ENCODE peak calls at places on chromosomes 13 and 19, in nine cellular contexts. I, V, W, G, X, U, H, D and M are unnamed samples. For H3K36me3 and H3K4me1, the result is how much of the 10 kb centered on the place peaks cover.

GRCh38 chr13:98232456-98232855 is 55.4 kb upstream of the RNF113B start:
- DNase-seq in G (no peak), U (no peak), X (no peak), I (no peak), V (peak), W (no peak), D (no peak), H (no peak), M (no peak)

GRCh38 chr19:18223860-18224524 is 2.2 kb downstream of the PDE4C start:
- DNase-seq in X (peak), V (no peak), H (peak), W (peak), I (no peak), G (no peak), D (peak), U (peak), M (peak)

GRCh38 chr19:14558370-14559066 is 13.3 kb downstream of the NDUFB7 start:
- DNase-seq in W (no peak), H (peak), U (no peak), I (no peak), X (no peak), V (no peak), G (no peak), D (no peak), M (no peak)

GRCh38 chr19:34124828-34125227 is 47.5 kb upstream of the LSM14A start:
- DNase-seq in G (no peak), W (no peak), H (no peak), I (no peak), U (no peak), D (no peak), V (no peak), X (no peak), M (no peak)

GRCh38 chr13:39913928-39914327 is 258.5 kb downstream of the COG6 start:
- DNase-seq in V (no peak), X (peak), H (no peak), G (no peak), D (no peak), U (no peak), W (no peak), I (no peak), M (peak)

GRCh38 chr19:8109455-8109854 is 39.9 kb downstream of the FBN3 start:
- DNase-seq in H (no peak), V (no peak), X (no peak), U (no peak), W (no peak), D (no peak), G (no peak), I (no peak), M (no peak)

GRCh38 chr19:40974633-40975037 is 16.4 kb upstream of the CYP2B6 start:
- DNase-seq in I (no peak), U (peak), V (peak), H (no peak), G (peak), W (peak), D (peak), X (peak), M (peak)

GRCh38 chr19:36488816-36489138 is 584 bp downstream of the ZNF566 start:
- DNase-seq in D (no peak), H (no peak), U (peak), G (peak), V (no peak), W (no peak), X (no peak), I (no peak), M (peak)

GRCh38 chr13:48654511-48654910 is 782 bp downstream of the CYSLTR2 start:
- DNase-seq in H (no peak), U (no peak), D (no peak), W (no peak), G (no peak), I (no peak), X (no peak), V (no peak), M (no peak)

GRCh38 chr19:29478578-29479565 is 46.9 kb upstream of the VSTM2B start:
- DNase-seq in X (no peak), V (no peak), G (no peak), H (peak), D (no peak), W (no peak), I (no peak), U (peak), M (no peak)

GRCh38 chr19:35257113-35257461 is 8.3 kb downstream of the LSR start:
- DNase-seq in G (no peak), H (no peak), V (no peak), X (no peak), D (peak), I (no peak), W (no peak), U (no peak), M (no peak)

GRCh38 chr13:48475230-48475629 is 57.6 kb downstream of the RCBTB2 start:
- DNase-seq in G (no peak), V (no peak), H (no peak), X (no peak), W (no peak), I (no peak), D (no peak), U (no peak), M (no peak)

GRCh38 chr13:23146811-23147245 is 34.0 kb upstream of the SGCG start:
- DNase-seq in X (no peak), I (no peak), U (no peak), V (peak), D (no peak), W (no peak), H (no peak), G (no peak), M (no peak)

GRCh38 chr13:60591348-60591747 is 194.3 kb downstream of the TDRD3 start:
- DNase-seq in U (no peak), W (no peak), H (no peak), D (no peak), X (no peak), I (no peak), G (no peak), V (peak), M (no peak)

GRCh38 chr13:41345165-41345920 is 34.3 kb downstream of the NAA16 start:
- DNase-seq in V (no peak), X (no peak), W (no peak), H (no peak), D (no peak), G (no peak), U (no peak), I (no peak), M (no peak)

GRCh38 chr13:41344358-41344757 is 33.3 kb downstream of the NAA16 start:
- DNase-seq in D (no peak), W (no peak), X (no peak), V (no peak), G (no peak), H (no peak), I (no peak), U (no peak), M (no peak)

GRCh38 chr13:41345921-41346589 is 35.0 kb downstream of the NAA16 start:
- DNase-seq in X (no peak), U (no peak), I (no peak), D (no peak), G (no peak), V (peak), H (no peak), W (no peak), M (no peak)
- H3K36me3 ChIP-seq in X (under half), U (under half), I (half or more), D (under half), G (under half), V (under half), H (under half), W (under half), M (under half)

DNA sequence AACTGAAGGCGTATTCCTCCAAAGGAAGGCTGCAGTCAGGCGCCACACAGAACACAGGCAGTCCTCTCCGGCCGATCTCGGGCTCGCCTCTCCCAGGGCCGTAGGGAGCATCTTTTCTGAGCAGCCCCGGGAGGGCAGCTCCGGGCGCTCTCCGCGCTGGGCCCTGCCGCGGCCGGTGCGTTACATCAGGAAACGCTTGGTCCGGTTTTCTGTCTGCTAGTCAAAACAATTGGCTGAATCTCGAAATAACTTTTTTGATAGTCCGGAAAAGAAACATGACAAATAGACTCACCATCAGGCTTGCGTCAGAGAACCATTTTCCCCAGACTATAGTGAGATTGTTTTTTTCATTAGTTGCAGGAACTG is 115.4 kb downstream of the KCNRG start:
- DNase-seq in V (peak), G (peak), U (no peak), X (no peak), I (no peak), D (peak), W (no peak), H (peak), M (no peak)
- H3K4me1 ChIP-seq in V (under half), G (under half), U (under half), X (under half), I (under half), D (under half), W (under half), H (under half), M (under half)

GRCh38 chr19:10568444-10568825 is 344 bp downstream of the CDKN2D start:
- DNase-seq in X (no peak), I (no peak), V (no peak), U (no peak), W (no peak), D (no peak), H (no peak), G (peak), M (no peak)

GRCh38 chr19:10567696-10568443 is 909 bp downstream of the CDKN2D start:
- DNase-seq in V (no peak), W (peak), X (no peak), I (no peak), G (no peak), D (no peak), U (no peak), H (no peak), M (no peak)

GRCh38 chr19:10566408-10566657 is 523 bp upstream of the KRI1 start:
- DNase-seq in V (no peak), W (no peak), H (no peak), I (no peak), D (no peak), G (no peak), X (no peak), U (no peak), M (no peak)

GRCh38 chr19:10566658-10567410 is 1.0 kb upstream of the KRI1 start:
- DNase-seq in W (peak), X (no peak), G (no peak), H (no peak), U (no peak), V (no peak), D (peak), I (no peak), M (no peak)

GRCh38 chr19:10568826-10569651 is at the start of gene CDKN2D:
- DNase-seq in V (peak), U (peak), D (peak), X (peak), W (peak), H (peak), G (peak), I (peak), M (peak)
- TF ChIP-seq POLR2A in V (peak), U (no peak), D (peak), X (peak), W (peak), H (no peak), G (peak), I (peak), M (no peak)

GRCh38 chr19:55050749-55051532 is 12.0 kb downstream of the RDH13 start:
- DNase-seq in G (no peak), H (no peak), I (no peak), X (no peak), V (no peak), D (no peak), U (no peak), W (no peak), M (no peak)
- H3K36me3 ChIP-seq in G (under half), H (half or more), I (half or more), X (under half), V (under half), D (half or more), U (under half), W (under half), M (under half)

GRCh38 chr19:39408392-39409206 is 2.0 kb downstream of the ZFP36 start:
- DNase-seq in G (no peak), X (peak), I (no peak), D (peak), W (peak), V (peak), U (peak), H (peak), M (no peak)

GRCh38 chr19:39406656-39407393 is at the start of gene ZFP36:
- DNase-seq in G (peak), I (peak), V (peak), H (peak), D (peak), W (peak), U (peak), X (peak), M (peak)

GRCh38 chr19:39407394-39407643 is 672 bp downstream of the ZFP36 start:
- DNase-seq in X (no peak), I (peak), D (no peak), V (no peak), H (no peak), W (peak), G (no peak), U (no peak), M (no peak)

GRCh38 chr19:39409207-39409885 is 2.7 kb downstream of the ZFP36 start:
- DNase-seq in H (peak), G (peak), X (peak), D (peak), U (peak), I (peak), W (peak), V (peak), M (peak)

DNA sequence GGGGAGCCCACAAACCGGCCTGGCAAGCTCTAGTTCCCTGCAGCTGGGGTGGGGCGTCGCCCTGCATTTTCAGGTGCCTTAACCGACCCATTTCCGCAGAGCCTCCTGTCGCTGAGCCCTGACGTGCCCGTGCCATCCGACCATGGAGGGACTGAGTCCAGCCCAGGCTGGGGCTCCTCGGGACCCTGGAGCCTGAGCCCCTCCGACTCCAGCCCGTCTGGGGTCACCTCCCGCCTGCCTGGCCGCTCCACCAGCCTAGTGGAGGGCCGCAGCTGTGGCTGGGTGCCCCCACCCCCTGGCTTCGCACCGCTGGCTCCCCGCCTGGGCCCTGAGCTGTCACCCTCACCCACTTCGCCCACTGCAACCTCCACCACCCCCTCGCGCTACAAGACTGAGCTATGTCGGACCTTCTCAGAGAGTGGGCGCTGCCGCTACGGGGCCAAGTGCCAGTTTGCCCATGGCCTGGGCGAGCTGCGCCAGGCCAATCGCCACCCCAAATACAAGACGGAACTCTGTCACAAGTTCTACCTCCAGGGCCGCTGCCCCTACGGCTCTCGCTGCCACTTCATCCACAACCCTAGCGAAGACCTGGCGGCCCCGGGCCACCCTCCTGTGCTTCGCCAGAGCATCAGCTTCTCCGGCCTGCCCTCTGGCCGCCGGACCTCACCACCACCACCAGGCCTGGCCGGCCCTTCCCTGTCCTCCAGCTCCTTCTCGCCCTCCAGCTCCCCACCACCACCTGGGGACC is 1.2 kb downstream of the ZFP36 start:
- DNase-seq in G (no peak), V (no peak), X (peak), I (no peak), D (peak), W (peak), H (peak), U (no peak), M (no peak)
- H3K4me1 ChIP-seq in G (under half), V (under half), X (under half), I (under half), D (under half), W (under half), H (under half), U (half or more), M (under half)

DNA sequence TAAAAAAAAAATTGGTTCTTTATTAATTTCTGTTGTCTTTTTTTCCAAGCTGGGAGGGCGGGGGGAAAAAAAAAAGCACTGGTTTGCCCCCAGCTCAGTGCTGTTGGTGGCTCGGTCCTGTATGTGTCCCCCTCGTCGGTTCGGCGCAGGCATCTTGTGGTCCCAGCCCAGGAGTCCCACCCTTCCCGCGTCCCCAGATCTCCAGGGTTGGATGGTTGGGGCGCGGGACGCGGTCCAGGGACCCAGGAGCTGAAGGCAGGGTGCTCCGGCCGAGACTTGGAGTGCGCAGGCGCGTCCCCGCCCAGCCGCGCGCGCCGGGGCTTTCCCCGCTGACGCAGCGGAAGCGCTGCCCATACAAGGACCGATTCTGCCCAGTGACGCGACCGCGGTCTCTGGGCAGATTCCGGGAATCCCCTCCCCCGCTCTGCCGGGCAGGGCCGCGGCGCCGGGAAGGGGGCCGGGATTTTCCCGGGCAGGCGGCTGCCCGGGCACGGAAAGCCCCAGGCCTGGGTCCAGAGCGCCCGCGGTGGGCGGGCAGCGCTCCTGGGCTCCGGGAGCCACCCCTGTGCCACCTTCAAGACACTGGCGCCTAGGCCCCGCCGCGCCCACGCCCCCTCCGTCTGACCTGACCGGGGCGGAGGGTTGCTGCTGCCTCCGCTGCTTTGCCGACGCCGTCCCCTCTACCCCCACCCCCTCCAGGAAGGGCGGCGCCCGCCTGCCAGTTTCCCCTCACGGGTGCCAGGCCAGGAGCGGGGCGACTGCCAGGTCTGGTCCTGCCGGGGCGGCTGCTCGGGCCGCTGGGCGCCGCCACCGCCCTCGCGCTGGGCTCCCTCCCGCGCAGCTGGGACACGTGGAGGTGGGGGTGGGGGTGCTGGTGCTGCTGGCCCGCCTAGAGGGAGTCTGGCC is 2.3 kb downstream of the JUNB start:
- DNase-seq in U (peak), G (peak), X (peak), V (peak), I (peak), W (peak), D (peak), H (peak), M (peak)
- TF ChIP-seq POLR2A in U (peak), G (peak), X (peak), V (peak), I (peak), W (peak), D (no peak), H (peak), M (peak)